ENCODE peak calls at places on chromosomes 6 and 20, in five cellular contexts. S, Q, B, N and W are unnamed samples. For H3K4me1, the result is how much of the 10 kb centered on the place peaks cover.

GRCh38 chr6:116010400-116011095 is 50.1 kb downstream of the FRK start:
- DNase-seq in N (peak), Q (peak), S (peak), B (peak), W (peak)

GRCh38 chr20:12173333-12173732 is 255.6 kb downstream of the BTBD3 start:
- DNase-seq in Q (no peak), S (no peak), N (no peak), B (no peak), W (no peak)

GRCh38 chr6:166997768-166998255 is 1.4 kb upstream of the CEP43 start:
- DNase-seq in B (peak), N (peak), Q (peak), S (peak), W (peak)

GRCh38 chr6:109740787-109741186 is 49.7 kb downstream of the FIG4 start:
- DNase-seq in N (no peak), B (peak), S (no peak), Q (no peak), W (no peak)

GRCh38 chr6:111614833-111615582 is 9.3 kb upstream of the TRAF3IP2 start:
- DNase-seq in B (peak), S (no peak), N (no peak), Q (no peak), W (no peak)

GRCh38 chr6:104682722-104683643 is 176.7 kb downstream of the HACE1 start:
- DNase-seq in N (peak), B (peak), S (peak), Q (no peak), W (peak)

GRCh38 chr6:36969240-36969691 is 14.7 kb downstream of the PI16 start:
- DNase-seq in Q (peak), B (peak), N (no peak), S (no peak), W (no peak)

GRCh38 chr20:16607364-16608264 is 34.4 kb upstream of the KIF16B start:
- DNase-seq in N (no peak), Q (no peak), B (no peak), S (no peak), W (no peak)

GRCh38 chr6:146028250-146028789 is 542 bp upstream of the GRM1 start:
- DNase-seq in B (peak), Q (peak), N (peak), S (peak), W (peak)

GRCh38 chr6:128179890-128180440 is 279.1 kb upstream of the THEMIS start:
- DNase-seq in Q (no peak), B (no peak), S (no peak), N (no peak), W (no peak)

GRCh38 chr20:17617212-17617867 is 47.5 kb downstream of the DSTN start:
- DNase-seq in Q (peak), S (peak), B (peak), N (peak), W (peak)

GRCh38 chr6:129860901-129861665 is at the start of gene TMEM244:
- DNase-seq in B (no peak), S (peak), Q (no peak), N (no peak), W (peak)

GRCh38 chr6:43368517-43369160 is 808 bp downstream of the ZNF318 start:
- DNase-seq in Q (peak), B (peak), S (peak), N (peak), W (peak)

GRCh38 chr20:10219452-10219791 is 792 bp downstream of the SNAP25 start:
- DNase-seq in S (peak), B (peak), Q (peak), N (peak), W (peak)

GRCh38 chr20:8073024-8073832 is 53.7 kb upstream of the TMX4 start:
- DNase-seq in Q (no peak), N (peak), B (no peak), S (peak), W (peak)

GRCh38 chr20:20743511-20744169 is 31.2 kb upstream of the RALGAPA2 start:
- DNase-seq in Q (peak), B (peak), N (peak), S (no peak), W (no peak)

GRCh38 chr20:9186396-9186795 is 117.5 kb downstream of the PLCB4 start:
- DNase-seq in N (no peak), B (no peak), Q (no peak), S (no peak), W (no peak)

GRCh38 chr6:112690497-112691202 is 343.5 kb downstream of the RFPL4B start:
- DNase-seq in B (no peak), S (peak), N (peak), Q (no peak), W (no peak)

GRCh38 chr6:52574709-52575489 is 2.0 kb downstream of the TRAM2 start:
- DNase-seq in Q (peak), B (peak), N (no peak), S (peak), W (peak)

GRCh38 chr6:36402481-36402880 is 15.0 kb upstream of the ETV7 start:
- DNase-seq in Q (no peak), S (no peak), N (no peak), B (no peak), W (no peak)

GRCh38 chr20:47502801-47503239 is 1.1 kb downstream of the NCOA3 start:
- DNase-seq in Q (no peak), S (peak), B (no peak), N (peak), W (peak)

GRCh38 chr20:56001106-56001785 is 4.1 kb downstream of the CBLN4 start:
- DNase-seq in B (no peak), S (no peak), N (no peak), Q (no peak), W (no peak)

GRCh38 chr6:150527100-150527499 is 72.6 kb upstream of the PLEKHG1 start:
- DNase-seq in Q (no peak), B (no peak), N (peak), S (no peak), W (no peak)

GRCh38 chr6:137099689-137100398 is 55.1 kb upstream of the IL20RA start:
- DNase-seq in S (no peak), N (no peak), B (no peak), Q (no peak), W (no peak)

GRCh38 chr20:33668087-33668790 is 1.5 kb downstream of the ACTL10 start:
- DNase-seq in N (no peak), Q (peak), B (peak), S (peak), W (no peak)

GRCh38 chr6:168624540-168624939 is 183.6 kb downstream of the SMOC2 start:
- DNase-seq in B (no peak), Q (no peak), N (no peak), S (no peak), W (no peak)

GRCh38 chr20:3081641-3082040 is 2.9 kb downstream of the AVP start:
- DNase-seq in S (no peak), Q (no peak), N (no peak), B (no peak), W (no peak)

GRCh38 chr20:63405102-63405730 is 44.1 kb upstream of the CHRNA4 start:
- DNase-seq in B (no peak), S (no peak), N (no peak), Q (no peak), W (no peak)

GRCh38 chr20:1491281-1491840 is at the start of gene SIRPB2:
- DNase-seq in N (peak), Q (peak), B (no peak), S (no peak), W (no peak)

GRCh38 chr6:122645256-122645655 is 35.1 kb downstream of the PKIB start:
- DNase-seq in Q (no peak), S (no peak), B (no peak), N (no peak), W (no peak)

GRCh38 chr20:63121749-63122405 is 94.1 kb downstream of the YTHDF1 start:
- DNase-seq in N (no peak), Q (peak), S (no peak), B (no peak), W (no peak)

GRCh38 chr20:32907886-32908285 is 49.2 kb downstream of the EFCAB8 start:
- DNase-seq in S (no peak), N (no peak), Q (no peak), B (peak), W (no peak)

GRCh38 chr6:27332692-27333641 is 20.9 kb upstream of the POM121L2 start:
- DNase-seq in N (peak), B (no peak), S (peak), Q (no peak), W (peak)

GRCh38 chr6:17045581-17046322 is 56.1 kb upstream of the STMND1 start:
- DNase-seq in Q (no peak), B (no peak), S (peak), N (peak), W (no peak)
- H3K4me3 ChIP-seq in Q (no peak), B (no peak), S (peak), N (no peak), W (no peak)

GRCh38 chr6:157756708-157757429 is 66.2 kb upstream of the SNX9 start:
- DNase-seq in N (peak), B (peak), Q (peak), S (peak), W (peak)

GRCh38 chr6:157760137-157760536 is 62.9 kb upstream of the SNX9 start:
- DNase-seq in Q (no peak), B (no peak), S (no peak), N (no peak), W (no peak)

GRCh38 chr6:157759028-157759427 is 64.0 kb upstream of the SNX9 start:
- DNase-seq in N (no peak), B (no peak), S (no peak), Q (no peak), W (no peak)

GRCh38 chr6:157757430-157758403 is 65.3 kb upstream of the SNX9 start:
- DNase-seq in S (no peak), N (no peak), B (no peak), Q (no peak), W (no peak)

DNA sequence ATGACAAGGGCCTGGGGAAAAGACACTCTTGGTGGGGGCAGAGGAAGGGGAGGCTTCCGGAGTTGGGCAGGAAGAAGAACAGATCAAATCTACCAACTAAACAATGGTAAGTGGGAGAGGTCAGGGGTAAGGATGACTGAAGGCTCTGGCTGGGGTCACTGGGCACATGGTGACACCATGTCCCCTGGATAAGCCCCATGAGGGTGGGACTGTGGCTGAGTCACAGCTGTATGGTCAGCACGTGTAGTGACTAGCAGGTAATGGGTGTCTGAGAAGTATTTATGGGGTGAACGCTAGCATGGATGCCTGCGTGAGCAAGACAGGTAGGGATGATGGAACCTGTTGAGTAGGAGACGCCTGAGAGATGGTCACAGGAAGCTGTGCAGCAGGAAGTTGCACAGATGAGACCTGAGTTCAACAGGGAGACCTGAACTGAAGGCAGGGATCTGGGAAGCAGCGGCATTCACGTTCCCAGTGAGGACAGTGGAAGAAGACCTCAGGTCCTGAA is 64.5 kb upstream of the SNX9 start:
- DNase-seq in B (no peak), Q (no peak), N (no peak), S (no peak), W (no peak)
- H3K4me1 ChIP-seq in B (under half), Q (half or more), N (under half), S (under half), W (half or more)

GRCh38 chr6:113858067-113858604 is 991 bp downstream of the MARCKS start:
- DNase-seq in S (peak), B (peak), Q (peak), N (peak), W (no peak)
- H3K4me3 ChIP-seq in S (peak), B (peak), Q (peak), N (peak), W (peak)

DNA sequence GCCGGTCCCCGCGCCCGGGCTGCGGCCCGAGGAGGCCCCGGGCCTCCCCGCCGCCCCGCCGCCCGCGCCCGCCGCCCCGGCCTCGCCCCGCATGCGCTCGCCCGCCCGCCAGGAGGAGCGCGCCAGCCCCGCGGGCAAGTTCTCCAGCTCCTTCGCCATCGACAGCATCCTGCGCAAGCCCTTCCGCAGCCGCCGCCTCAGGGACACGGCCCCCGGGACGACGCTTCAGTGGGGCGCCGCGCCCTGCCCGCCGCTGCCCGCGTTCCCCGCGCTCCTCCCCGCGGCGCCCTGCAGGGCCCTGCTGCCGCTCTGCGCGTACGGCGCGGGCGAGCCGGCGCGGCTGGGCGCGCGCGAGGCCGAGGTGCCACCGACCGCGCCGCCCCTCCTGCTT is 1.5 kb downstream of the FOXQ1 start:
- DNase-seq in B (no peak), N (no peak), S (peak), Q (no peak), W (no peak)
- H3K4me1 ChIP-seq in B (under half), N (under half), S (under half), Q (under half), W (under half)

DNA sequence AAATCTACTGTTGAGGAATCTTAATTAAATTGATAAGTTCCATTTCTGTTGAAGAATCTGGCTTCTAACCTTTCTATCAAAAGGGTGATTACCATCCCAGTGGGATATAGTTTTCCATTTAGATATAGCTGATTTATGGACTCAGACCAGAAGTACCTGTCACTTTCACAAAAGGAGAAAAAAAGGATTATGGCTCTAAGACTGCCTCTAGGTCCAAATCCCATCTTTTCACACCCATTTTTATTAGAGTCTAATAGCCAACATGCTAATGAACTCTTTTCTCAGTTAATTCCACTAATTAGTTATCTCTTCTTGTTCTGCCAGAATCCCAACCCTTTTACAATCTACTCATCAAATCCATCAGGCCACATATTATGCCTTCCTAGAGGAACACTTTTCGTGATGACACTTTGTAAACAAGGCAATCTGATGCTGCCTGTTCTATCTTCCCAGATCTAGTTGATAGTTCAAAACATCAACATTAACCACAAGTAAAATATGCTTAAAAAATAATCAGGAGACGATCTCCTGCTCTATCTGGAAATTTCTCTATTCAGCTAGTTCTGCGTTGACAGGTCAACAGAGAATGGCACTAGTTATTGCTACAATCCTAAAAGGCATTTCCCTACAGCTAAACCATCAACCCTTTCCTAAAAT is 2.2 kb downstream of the B4GALT5 start:
- DNase-seq in B (no peak), N (no peak), S (no peak), Q (no peak), W (no peak)
- H3K4me3 ChIP-seq in B (peak), N (peak), S (peak), Q (peak), W (no peak)